ENCODE peak calls at places on chromosomes 12 and 14, in five cellular contexts. Z, S, I, N and B are unnamed samples.

GRCh38 chr14:67269338-67270060 is 28.3 kb downstream of the PALS1 start:
- DNase-seq in Z (no peak), S (peak), I (no peak), N (peak), B (no peak)

GRCh38 chr14:69619007-69619406 is 7.6 kb downstream of the SUSD6 start:
- DNase-seq in Z (no peak), S (no peak), I (no peak), N (no peak), B (no peak)

GRCh38 chr12:99026332-99027116 is 381.4 kb downstream of the APAF1 start:
- DNase-seq in Z (no peak), S (no peak), I (no peak), N (no peak), B (no peak)

GRCh38 chr14:49882826-49883694 is 9.8 kb upstream of the ARF6 start:
- DNase-seq in Z (no peak), S (no peak), I (no peak), N (no peak), B (no peak)

GRCh38 chr12:101696477-101697196 is 803 bp upstream of the CHPT1 start:
- DNase-seq in Z (no peak), S (peak), I (peak), N (no peak), B (peak)

GRCh38 chr14:24013654-24014514 is 25.2 kb downstream of the DHRS4L2 start:
- DNase-seq in Z (peak), S (peak), I (peak), N (peak), B (peak)

GRCh38 chr12:58967551-58967950 is 47.2 kb upstream of the LRIG3 start:
- DNase-seq in Z (no peak), S (no peak), I (no peak), N (no peak), B (no peak)

GRCh38 chr14:90287791-90288190 is 31.4 kb downstream of the PSMC1 start:
- DNase-seq in Z (no peak), S (no peak), I (no peak), N (no peak), B (no peak)

GRCh38 chr14:61524211-61524806 is 171.0 kb upstream of the HIF1A start:
- DNase-seq in Z (no peak), S (peak), I (no peak), N (peak), B (no peak)

GRCh38 chr14:21346532-21347135 is 37.2 kb downstream of the SUPT16H start:
- DNase-seq in Z (no peak), S (no peak), I (no peak), N (no peak), B (no peak)

GRCh38 chr12:124915249-124916236 is 1.1 kb upstream of the UBC start:
- DNase-seq in Z (no peak), S (peak), I (peak), N (no peak), B (no peak)

GRCh38 chr12:25256005-25256404 is 5.3 kb upstream of the KRAS start:
- DNase-seq in Z (no peak), S (no peak), I (no peak), N (no peak), B (no peak)

GRCh38 chr12:116708826-116709756 is 28.8 kb downstream of the SPRING1 start:
- DNase-seq in Z (peak), S (peak), I (peak), N (no peak), B (peak)

GRCh38 chr12:15323530-15323929 is 1.2 kb downstream of the PTPRO start:
- DNase-seq in Z (no peak), S (no peak), I (no peak), N (no peak), B (no peak)

GRCh38 chr12:51951843-51952722 is 584 bp downstream of the ACVR1B start:
- DNase-seq in Z (no peak), S (no peak), I (peak), N (no peak), B (peak)

GRCh38 chr14:69543341-69544249 is 31.1 kb downstream of the CCDC177 start:
- DNase-seq in Z (peak), S (peak), I (peak), N (peak), B (no peak)

GRCh38 chr12:104653730-104654328 is 197.1 kb downstream of the CHST11 start:
- DNase-seq in Z (no peak), S (peak), I (no peak), N (no peak), B (no peak)

GRCh38 chr14:74962493-74962892 is 7.1 kb upstream of the PGF start:
- DNase-seq in Z (peak), S (no peak), I (no peak), N (no peak), B (no peak)

GRCh38 chr12:47616440-47616839 is 89.4 kb downstream of the RPAP3 start:
- DNase-seq in Z (no peak), S (no peak), I (no peak), N (no peak), B (no peak)

GRCh38 chr14:103395245-103395644 is 10.0 kb downstream of the MARK3 start:
- DNase-seq in Z (no peak), S (peak), I (no peak), N (no peak), B (no peak)

GRCh38 chr12:29212682-29213397 is 63.8 kb downstream of the FAR2 start:
- DNase-seq in Z (no peak), S (peak), I (no peak), N (no peak), B (no peak)

GRCh38 chr12:119006749-119007148 is 25.4 kb downstream of the SRRM4 start:
- DNase-seq in Z (no peak), S (no peak), I (no peak), N (no peak), B (no peak)

GRCh38 chr14:24058260-24058950 is 6.6 kb downstream of the CARMIL3 start:
- DNase-seq in Z (peak), S (peak), I (peak), N (no peak), B (no peak)

GRCh38 chr14:103517172-103517566 is 5.5 kb downstream of the CKB start:
- DNase-seq in Z (no peak), S (no peak), I (no peak), N (no peak), B (no peak)

GRCh38 chr14:75340921-75341320 is 62.3 kb downstream of the FOS start:
- DNase-seq in Z (peak), S (peak), I (peak), N (no peak), B (peak)

GRCh38 chr12:21656931-21657335 is 709 bp downstream of the LDHB start:
- DNase-seq in Z (no peak), S (peak), I (peak), N (no peak), B (peak)

GRCh38 chr12:49632401-49632800 is 9.0 kb downstream of the PRPF40B start:
- DNase-seq in Z (no peak), S (no peak), I (no peak), N (no peak), B (no peak)

GRCh38 chr12:107474639-107475539 is 210.7 kb upstream of the PWP1 start:
- DNase-seq in Z (no peak), S (no peak), I (no peak), N (no peak), B (no peak)

GRCh38 chr14:20904393-20905029 is 13.3 kb downstream of the RNASE3 start:
- DNase-seq in Z (no peak), S (no peak), I (no peak), N (no peak), B (no peak)

GRCh38 chr14:58082491-58083098 is 69.4 kb downstream of the ARMH4 start:
- DNase-seq in Z (no peak), S (peak), I (no peak), N (peak), B (no peak)

GRCh38 chr14:80987235-80988032 is 32.0 kb downstream of the TSHR start:
- DNase-seq in Z (peak), S (peak), I (peak), N (peak), B (peak)

GRCh38 chr12:56601503-56601902 is 28.6 kb downstream of the BAZ2A start:
- DNase-seq in Z (no peak), S (peak), I (peak), N (no peak), B (no peak)

GRCh38 chr14:24329736-24330135 is 5.1 kb downstream of the ADCY4 start:
- DNase-seq in Z (peak), S (no peak), I (peak), N (no peak), B (no peak)

GRCh38 chr12:79658221-79658620 is 32.5 kb downstream of the PAWR start:
- DNase-seq in Z (no peak), S (no peak), I (no peak), N (no peak), B (no peak)

GRCh38 chr12:102950107-102950949 is 7.1 kb upstream of the ASCL1 start:
- DNase-seq in Z (no peak), S (peak), I (no peak), N (no peak), B (no peak)

GRCh38 chr14:106378191-106378590 is 851.8 kb downstream of the TMEM121 start:
- DNase-seq in Z (no peak), S (no peak), I (no peak), N (no peak), B (no peak)

GRCh38 chr14:80768646-80769045 is 172.9 kb downstream of the CEP128 start:
- DNase-seq in Z (no peak), S (no peak), I (no peak), N (no peak), B (no peak)

GRCh38 chr12:111643428-111643826 is 42.3 kb downstream of the BRAP start:
- DNase-seq in Z (no peak), S (no peak), I (peak), N (no peak), B (no peak)

GRCh38 chr14:51511265-51511664 is 140.4 kb upstream of the FRMD6 start:
- DNase-seq in Z (no peak), S (no peak), I (no peak), N (no peak), B (no peak)

GRCh38 chr12:43348221-43348620 is 203.8 kb downstream of the ADAMTS20 start:
- DNase-seq in Z (no peak), S (no peak), I (no peak), N (no peak), B (no peak)